ENCODE peak calls at places on chromosome 2, in eight cellular contexts. One of them, this sample, is unnamed.

GRCh38 chr2:138752231-138752956 is 27.8 kb downstream of the NXPH2 start:
- DNase-seq in activated CD8-positive, alpha-beta memory T cell treated with anti-CD3 and anti-CD28 coated beads, Interleukin-2, amount 50 U/mL, for 48 hours: no peak
- DNase-seq in activated T-cell treated with anti-CD3 and anti-CD28 coated beads, Interleukin-2, amount 50 U/mL, for 72 hours: no peak
- DNase-seq in HFFc6: no peak
- DNase-seq in Kasumi-1: no peak
- DNase-seq in stimulated activated CD4-positive, alpha-beta T cell treated with anti-CD3 and anti-CD28 coated beads, Interleukin-1b, Interleukin-23, amount 100 ng/mL, for 24 hours: no peak
- DNase-seq in RPMI8226: no peak
- DNase-seq in uterus: no peak
- DNase-seq in this sample: no peak

GRCh38 chr2:44544991-44545390 is 183.2 kb downstream of the CAMKMT start:
- DNase-seq in activated CD8-positive, alpha-beta memory T cell treated with anti-CD3 and anti-CD28 coated beads, Interleukin-2, amount 50 U/mL, for 48 hours: no peak
- DNase-seq in activated T-cell treated with anti-CD3 and anti-CD28 coated beads, Interleukin-2, amount 50 U/mL, for 72 hours: no peak
- DNase-seq in HFFc6: no peak
- DNase-seq in Kasumi-1: no peak
- DNase-seq in stimulated activated CD4-positive, alpha-beta T cell treated with anti-CD3 and anti-CD28 coated beads, Interleukin-1b, Interleukin-23, amount 100 ng/mL, for 24 hours: no peak
- DNase-seq in RPMI8226: no peak
- DNase-seq in uterus: no peak
- DNase-seq in this sample: no peak

GRCh38 chr2:192029089-192029488 is 165.6 kb downstream of the TMEFF2 start:
- DNase-seq in activated CD8-positive, alpha-beta memory T cell treated with anti-CD3 and anti-CD28 coated beads, Interleukin-2, amount 50 U/mL, for 48 hours: no peak
- DNase-seq in activated T-cell treated with anti-CD3 and anti-CD28 coated beads, Interleukin-2, amount 50 U/mL, for 72 hours: no peak
- DNase-seq in HFFc6: peak
- DNase-seq in Kasumi-1: peak
- DNase-seq in stimulated activated CD4-positive, alpha-beta T cell treated with anti-CD3 and anti-CD28 coated beads, Interleukin-1b, Interleukin-23, amount 100 ng/mL, for 24 hours: no peak
- DNase-seq in RPMI8226: no peak
- DNase-seq in uterus: no peak
- DNase-seq in this sample: no peak

GRCh38 chr2:33322099-33322498 is 154.3 kb upstream of the RASGRP3 start:
- DNase-seq in activated CD8-positive, alpha-beta memory T cell treated with anti-CD3 and anti-CD28 coated beads, Interleukin-2, amount 50 U/mL, for 48 hours: no peak
- DNase-seq in activated T-cell treated with anti-CD3 and anti-CD28 coated beads, Interleukin-2, amount 50 U/mL, for 72 hours: no peak
- DNase-seq in HFFc6: peak
- DNase-seq in Kasumi-1: no peak
- DNase-seq in stimulated activated CD4-positive, alpha-beta T cell treated with anti-CD3 and anti-CD28 coated beads, Interleukin-1b, Interleukin-23, amount 100 ng/mL, for 24 hours: no peak
- DNase-seq in RPMI8226: peak
- DNase-seq in uterus: no peak
- DNase-seq in this sample: no peak

GRCh38 chr2:241802421-241802749 is 6.6 kb upstream of the NEU4 start:
- DNase-seq in activated CD8-positive, alpha-beta memory T cell treated with anti-CD3 and anti-CD28 coated beads, Interleukin-2, amount 50 U/mL, for 48 hours: no peak
- DNase-seq in activated T-cell treated with anti-CD3 and anti-CD28 coated beads, Interleukin-2, amount 50 U/mL, for 72 hours: no peak
- DNase-seq in HFFc6: no peak
- DNase-seq in Kasumi-1: no peak
- DNase-seq in stimulated activated CD4-positive, alpha-beta T cell treated with anti-CD3 and anti-CD28 coated beads, Interleukin-1b, Interleukin-23, amount 100 ng/mL, for 24 hours: no peak
- DNase-seq in RPMI8226: no peak
- DNase-seq in uterus: no peak
- DNase-seq in this sample: no peak

GRCh38 chr2:241199286-241199685 is 10.8 kb downstream of the ANO7 start:
- DNase-seq in activated CD8-positive, alpha-beta memory T cell treated with anti-CD3 and anti-CD28 coated beads, Interleukin-2, amount 50 U/mL, for 48 hours: no peak
- DNase-seq in activated T-cell treated with anti-CD3 and anti-CD28 coated beads, Interleukin-2, amount 50 U/mL, for 72 hours: no peak
- DNase-seq in HFFc6: no peak
- DNase-seq in Kasumi-1: no peak
- DNase-seq in stimulated activated CD4-positive, alpha-beta T cell treated with anti-CD3 and anti-CD28 coated beads, Interleukin-1b, Interleukin-23, amount 100 ng/mL, for 24 hours: no peak
- DNase-seq in RPMI8226: no peak
- DNase-seq in uterus: no peak
- DNase-seq in this sample: no peak

GRCh38 chr2:47022399-47022798 is 106.8 kb upstream of the MCFD2 start:
- DNase-seq in activated CD8-positive, alpha-beta memory T cell treated with anti-CD3 and anti-CD28 coated beads, Interleukin-2, amount 50 U/mL, for 48 hours: no peak
- DNase-seq in activated T-cell treated with anti-CD3 and anti-CD28 coated beads, Interleukin-2, amount 50 U/mL, for 72 hours: no peak
- DNase-seq in HFFc6: no peak
- DNase-seq in Kasumi-1: no peak
- DNase-seq in stimulated activated CD4-positive, alpha-beta T cell treated with anti-CD3 and anti-CD28 coated beads, Interleukin-1b, Interleukin-23, amount 100 ng/mL, for 24 hours: no peak
- DNase-seq in RPMI8226: no peak
- DNase-seq in uterus: no peak
- DNase-seq in this sample: no peak

GRCh38 chr2:197965756-197966155 is 161.4 kb downstream of the PLCL1 start:
- DNase-seq in activated CD8-positive, alpha-beta memory T cell treated with anti-CD3 and anti-CD28 coated beads, Interleukin-2, amount 50 U/mL, for 48 hours: no peak
- DNase-seq in activated T-cell treated with anti-CD3 and anti-CD28 coated beads, Interleukin-2, amount 50 U/mL, for 72 hours: no peak
- DNase-seq in HFFc6: no peak
- DNase-seq in Kasumi-1: no peak
- DNase-seq in stimulated activated CD4-positive, alpha-beta T cell treated with anti-CD3 and anti-CD28 coated beads, Interleukin-1b, Interleukin-23, amount 100 ng/mL, for 24 hours: no peak
- DNase-seq in RPMI8226: no peak
- DNase-seq in uterus: no peak
- DNase-seq in this sample: no peak

GRCh38 chr2:238846503-238847431 is 1.1 kb upstream of the TWIST2 start:
- DNase-seq in activated CD8-positive, alpha-beta memory T cell treated with anti-CD3 and anti-CD28 coated beads, Interleukin-2, amount 50 U/mL, for 48 hours: no peak
- DNase-seq in activated T-cell treated with anti-CD3 and anti-CD28 coated beads, Interleukin-2, amount 50 U/mL, for 72 hours: no peak
- DNase-seq in HFFc6: no peak
- DNase-seq in Kasumi-1: no peak
- DNase-seq in stimulated activated CD4-positive, alpha-beta T cell treated with anti-CD3 and anti-CD28 coated beads, Interleukin-1b, Interleukin-23, amount 100 ng/mL, for 24 hours: no peak
- DNase-seq in RPMI8226: no peak
- DNase-seq in uterus: peak
- DNase-seq in this sample: no peak

GRCh38 chr2:20444113-20444992 is 2.5 kb upstream of the RHOB start:
- DNase-seq in activated CD8-positive, alpha-beta memory T cell treated with anti-CD3 and anti-CD28 coated beads, Interleukin-2, amount 50 U/mL, for 48 hours: no peak
- DNase-seq in activated T-cell treated with anti-CD3 and anti-CD28 coated beads, Interleukin-2, amount 50 U/mL, for 72 hours: no peak
- DNase-seq in HFFc6: no peak
- DNase-seq in Kasumi-1: no peak
- DNase-seq in stimulated activated CD4-positive, alpha-beta T cell treated with anti-CD3 and anti-CD28 coated beads, Interleukin-1b, Interleukin-23, amount 100 ng/mL, for 24 hours: no peak
- DNase-seq in RPMI8226: no peak
- DNase-seq in uterus: no peak
- DNase-seq in this sample: no peak

GRCh38 chr2:43178602-43179542 is 47.5 kb downstream of the ZFP36L2 start:
- DNase-seq in activated CD8-positive, alpha-beta memory T cell treated with anti-CD3 and anti-CD28 coated beads, Interleukin-2, amount 50 U/mL, for 48 hours: no peak
- DNase-seq in activated T-cell treated with anti-CD3 and anti-CD28 coated beads, Interleukin-2, amount 50 U/mL, for 72 hours: peak
- DNase-seq in HFFc6: peak
- DNase-seq in Kasumi-1: peak
- DNase-seq in stimulated activated CD4-positive, alpha-beta T cell treated with anti-CD3 and anti-CD28 coated beads, Interleukin-1b, Interleukin-23, amount 100 ng/mL, for 24 hours: no peak
- DNase-seq in RPMI8226: peak
- DNase-seq in uterus: peak
- DNase-seq in this sample: peak

GRCh38 chr2:55111570-55112228 is 61.4 kb upstream of the RTN4 start:
- DNase-seq in activated CD8-positive, alpha-beta memory T cell treated with anti-CD3 and anti-CD28 coated beads, Interleukin-2, amount 50 U/mL, for 48 hours: no peak
- DNase-seq in activated T-cell treated with anti-CD3 and anti-CD28 coated beads, Interleukin-2, amount 50 U/mL, for 72 hours: no peak
- DNase-seq in HFFc6: peak
- DNase-seq in Kasumi-1: peak
- DNase-seq in stimulated activated CD4-positive, alpha-beta T cell treated with anti-CD3 and anti-CD28 coated beads, Interleukin-1b, Interleukin-23, amount 100 ng/mL, for 24 hours: no peak
- DNase-seq in RPMI8226: no peak
- DNase-seq in uterus: peak
- DNase-seq in this sample: peak

GRCh38 chr2:233967163-233967562 is 50.0 kb downstream of the TRPM8 start:
- DNase-seq in activated CD8-positive, alpha-beta memory T cell treated with anti-CD3 and anti-CD28 coated beads, Interleukin-2, amount 50 U/mL, for 48 hours: no peak
- DNase-seq in activated T-cell treated with anti-CD3 and anti-CD28 coated beads, Interleukin-2, amount 50 U/mL, for 72 hours: no peak
- DNase-seq in HFFc6: no peak
- DNase-seq in Kasumi-1: no peak
- DNase-seq in stimulated activated CD4-positive, alpha-beta T cell treated with anti-CD3 and anti-CD28 coated beads, Interleukin-1b, Interleukin-23, amount 100 ng/mL, for 24 hours: no peak
- DNase-seq in RPMI8226: peak
- DNase-seq in uterus: no peak
- DNase-seq in this sample: no peak

GRCh38 chr2:121075641-121076500 is 209.1 kb downstream of the TFCP2L1 start:
- DNase-seq in activated CD8-positive, alpha-beta memory T cell treated with anti-CD3 and anti-CD28 coated beads, Interleukin-2, amount 50 U/mL, for 48 hours: no peak
- DNase-seq in activated T-cell treated with anti-CD3 and anti-CD28 coated beads, Interleukin-2, amount 50 U/mL, for 72 hours: no peak
- DNase-seq in HFFc6: peak
- DNase-seq in Kasumi-1: no peak
- DNase-seq in stimulated activated CD4-positive, alpha-beta T cell treated with anti-CD3 and anti-CD28 coated beads, Interleukin-1b, Interleukin-23, amount 100 ng/mL, for 24 hours: no peak
- DNase-seq in RPMI8226: no peak
- DNase-seq in uterus: peak
- DNase-seq in this sample: no peak